ENCODE peak calls at places on chromosomes 1 and 21, in ten cellular contexts. M, S, J, B, W, V, N, H, U and X are unnamed samples.

GRCh38 chr1:195744256-195744655 is 864.0 kb downstream of the KCNT2 start:
- DNase-seq in M (no peak), S (no peak), J (no peak), B (no peak), W (no peak), V (no peak), N (no peak), H (no peak), U (no peak), X (no peak)

GRCh38 chr1:215569987-215570824 is 3.1 kb downstream of the KCTD3 start:
- DNase-seq in M (no peak), S (no peak), J (peak; percentile 30), B (no peak), W (peak; percentile 15), V (no peak), N (no peak), H (no peak), U (no peak), X (peak; percentile 10)

GRCh38 chr1:51968632-51969031 is 21.9 kb downstream of the RAB3B start:
- DNase-seq in M (no peak), S (no peak), J (no peak), B (no peak), W (no peak), V (no peak), N (no peak), H (no peak), U (no peak), X (no peak)

GRCh38 chr1:182392045-182393028 is 747 bp upstream of the GLUL start:
- DNase-seq in M (peak; percentile 65), S (peak; percentile 51), J (peak; percentile 49), B (no peak), W (peak; percentile 18), V (peak; percentile 26), N (peak; percentile 60), H (peak; percentile 41), U (peak; percentile 17), X (no peak)

GRCh38 chr1:21278208-21278861 is 11.9 kb downstream of the ECE1 start:
- DNase-seq in M (no peak), S (no peak), J (no peak), B (no peak), W (no peak), V (no peak), N (no peak), H (peak; percentile 62), U (peak; percentile 80), X (no peak)

GRCh38 chr1:61054636-61055035 is 27.7 kb upstream of the NFIA start:
- DNase-seq in M (no peak), S (no peak), J (no peak), B (no peak), W (no peak), V (no peak), N (no peak), H (no peak), U (no peak), X (no peak)

GRCh38 chr1:24725209-24725651 is 20.0 kb upstream of the CLIC4 start:
- DNase-seq in M (peak; percentile 77), S (no peak), J (peak; percentile 78), B (no peak), W (no peak), V (no peak), N (no peak), H (no peak), U (peak; percentile 36), X (no peak)

GRCh38 chr21:41778974-41779600 is 12.2 kb upstream of the RIPK4 start:
- DNase-seq in M (no peak), S (peak; percentile 72), J (no peak), B (no peak), W (no peak), V (no peak), N (no peak), H (no peak), U (no peak), X (no peak)

GRCh38 chr1:86552376-86552775 is 5.5 kb downstream of the CLCA4 start:
- DNase-seq in M (no peak), S (no peak), J (no peak), B (no peak), W (no peak), V (no peak), N (no peak), H (no peak), U (no peak), X (no peak)

GRCh38 chr1:241998950-241999495 is at the start of gene MAP1LC3C:
- DNase-seq in M (peak; percentile 76), S (no peak), J (no peak), B (no peak), W (no peak), V (no peak), N (no peak), H (no peak), U (no peak), X (no peak)